ENCODE peak calls at places on chromosome 6, in four cellular contexts. One of them, this sample, is unnamed.

GRCh38 chr6:42367353-42368011 is 84.2 kb downstream of the TRERF1 start:
- DNase-seq in lower lobe of right lung: peak
- DNase-seq in EL: peak
- DNase-seq in cardiac fibroblast: no peak
- DNase-seq in this sample: no peak

GRCh38 chr6:145315982-145316600 is 419.2 kb downstream of the EPM2A start:
- DNase-seq in lower lobe of right lung: no peak
- DNase-seq in EL: peak
- DNase-seq in cardiac fibroblast: no peak
- DNase-seq in this sample: no peak

GRCh38 chr6:34140075-34140474 is 5.8 kb downstream of the GRM4 start:
- DNase-seq in lower lobe of right lung: no peak
- DNase-seq in EL: no peak
- DNase-seq in cardiac fibroblast: no peak
- DNase-seq in this sample: peak

GRCh38 chr6:37130704-37131103 is 39.2 kb upstream of the PIM1 start:
- DNase-seq in lower lobe of right lung: peak
- DNase-seq in EL: peak
- DNase-seq in cardiac fibroblast: peak
- DNase-seq in this sample: no peak

GRCh38 chr6:128516514-128516898 is 3.9 kb downstream of the PTPRK start:
- DNase-seq in lower lobe of right lung: no peak
- DNase-seq in EL: peak
- DNase-seq in cardiac fibroblast: no peak
- DNase-seq in this sample: no peak

GRCh38 chr6:113630738-113631535 is 226.2 kb upstream of the MARCKS start:
- DNase-seq in lower lobe of right lung: no peak
- DNase-seq in EL: peak
- DNase-seq in cardiac fibroblast: peak
- DNase-seq in this sample: no peak

GRCh38 chr6:38901802-38902522 is 146.6 kb upstream of the GLP1R start:
- DNase-seq in lower lobe of right lung: no peak
- DNase-seq in EL: no peak
- DNase-seq in cardiac fibroblast: no peak
- DNase-seq in this sample: no peak

GRCh38 chr6:25652007-25652515 is at the start of gene SCGN:
- DNase-seq in lower lobe of right lung: peak
- DNase-seq in EL: peak
- DNase-seq in cardiac fibroblast: peak
- DNase-seq in this sample: peak

GRCh38 chr6:42963855-42964605 is 3.5 kb downstream of the GNMT start:
- DNase-seq in lower lobe of right lung: no peak
- DNase-seq in EL: peak
- DNase-seq in cardiac fibroblast: peak
- DNase-seq in this sample: peak

GRCh38 chr6:137933696-137934095 is 66.6 kb downstream of the TNFAIP3 start:
- DNase-seq in lower lobe of right lung: no peak
- DNase-seq in EL: peak
- DNase-seq in cardiac fibroblast: peak
- DNase-seq in this sample: no peak

GRCh38 chr6:148427333-148427732 is 84.7 kb downstream of the SASH1 start:
- DNase-seq in lower lobe of right lung: no peak
- DNase-seq in EL: no peak
- DNase-seq in cardiac fibroblast: peak
- DNase-seq in this sample: no peak

GRCh38 chr6:42453027-42453648 is 1.4 kb upstream of the TRERF1 start:
- DNase-seq in lower lobe of right lung: peak
- DNase-seq in EL: peak
- DNase-seq in cardiac fibroblast: peak
- DNase-seq in this sample: peak

GRCh38 chr6:73632346-73632745 is 21.4 kb downstream of the SLC17A5 start:
- DNase-seq in lower lobe of right lung: no peak
- DNase-seq in EL: no peak
- DNase-seq in cardiac fibroblast: no peak
- DNase-seq in this sample: no peak

GRCh38 chr6:124962617-124963415 is 579 bp downstream of the RNF217 start:
- DNase-seq in lower lobe of right lung: peak
- DNase-seq in EL: peak
- DNase-seq in cardiac fibroblast: peak
- DNase-seq in this sample: peak

GRCh38 chr6:24980507-24981384 is 45.0 kb upstream of the RIPOR2 start:
- DNase-seq in lower lobe of right lung: no peak
- DNase-seq in EL: peak
- DNase-seq in cardiac fibroblast: peak
- DNase-seq in this sample: no peak

GRCh38 chr6:85641916-85642773 is 541 bp downstream of the SYNCRIP start:
- DNase-seq in lower lobe of right lung: peak
- DNase-seq in EL: peak
- DNase-seq in cardiac fibroblast: peak
- DNase-seq in this sample: peak

GRCh38 chr6:169859978-169860703 is 108.7 kb downstream of the ERMARD start:
- DNase-seq in lower lobe of right lung: no peak
- DNase-seq in EL: no peak
- DNase-seq in cardiac fibroblast: no peak
- DNase-seq in this sample: no peak

GRCh38 chr6:71619836-71620235 is 266.5 kb upstream of the RIMS1 start:
- DNase-seq in lower lobe of right lung: no peak
- DNase-seq in EL: no peak
- DNase-seq in cardiac fibroblast: no peak
- DNase-seq in this sample: peak

GRCh38 chr6:17394192-17394611 is 807 bp downstream of the CAP2 start:
- DNase-seq in lower lobe of right lung: no peak
- DNase-seq in EL: peak
- DNase-seq in cardiac fibroblast: peak
- DNase-seq in this sample: no peak

GRCh38 chr6:161436106-161436876 is 162.4 kb upstream of the AGPAT4 start:
- DNase-seq in lower lobe of right lung: no peak
- DNase-seq in EL: no peak
- DNase-seq in cardiac fibroblast: no peak
- DNase-seq in this sample: no peak

GRCh38 chr6:344816-345340 is 46.7 kb upstream of the IRF4 start:
- DNase-seq in lower lobe of right lung: peak
- DNase-seq in EL: no peak
- DNase-seq in cardiac fibroblast: no peak
- DNase-seq in this sample: no peak